ENCODE peak calls at places on chromosomes 7 and 10, in ten cellular contexts. One of them, this sample, is unnamed. For H3K4me1 and H3K9me3, the result is how much of the 10 kb centered on the place peaks cover.

GRCh38 chr7:155276032-155276799 is 21.5 kb upstream of the INSIG1 start:
- DNase-seq in upper lobe of right lung: peak
- DNase-seq in tibial nerve: no peak
- DNase-seq in psoas muscle: no peak
- DNase-seq in neuronal stem cell: no peak
- DNase-seq in colonic mucosa: no peak
- DNase-seq in stomach: no peak
- DNase-seq in SJSA1: no peak
- DNase-seq in lower lobe of right lung: no peak
- DNase-seq in breast epithelium: no peak
- DNase-seq in this sample: no peak

GRCh38 chr7:84663224-84663623 is 468.6 kb upstream of the SEMA3A start:
- DNase-seq in upper lobe of right lung: no peak
- DNase-seq in tibial nerve: no peak
- DNase-seq in psoas muscle: no peak
- DNase-seq in neuronal stem cell: no peak
- DNase-seq in colonic mucosa: no peak
- DNase-seq in stomach: no peak
- DNase-seq in SJSA1: no peak
- DNase-seq in lower lobe of right lung: no peak
- DNase-seq in breast epithelium: no peak
- DNase-seq in this sample: no peak

GRCh38 chr7:11707606-11708193 is 124.3 kb downstream of the THSD7A start:
- DNase-seq in upper lobe of right lung: no peak
- DNase-seq in tibial nerve: no peak
- DNase-seq in psoas muscle: no peak
- DNase-seq in neuronal stem cell: no peak
- DNase-seq in colonic mucosa: no peak
- DNase-seq in stomach: no peak
- DNase-seq in SJSA1: no peak
- DNase-seq in lower lobe of right lung: no peak
- DNase-seq in breast epithelium: no peak
- DNase-seq in this sample: no peak

GRCh38 chr7:114409750-114410149 is 4.9 kb upstream of the FOXP2 start:
- DNase-seq in upper lobe of right lung: no peak
- DNase-seq in tibial nerve: no peak
- DNase-seq in psoas muscle: no peak
- DNase-seq in neuronal stem cell: no peak
- DNase-seq in colonic mucosa: no peak
- DNase-seq in stomach: no peak
- DNase-seq in SJSA1: no peak
- DNase-seq in lower lobe of right lung: no peak
- DNase-seq in breast epithelium: no peak
- DNase-seq in this sample: no peak

GRCh38 chr10:119058005-119058404 is 22.6 kb downstream of the EIF3A start:
- DNase-seq in upper lobe of right lung: no peak
- DNase-seq in tibial nerve: no peak
- DNase-seq in psoas muscle: no peak
- DNase-seq in neuronal stem cell: no peak
- DNase-seq in colonic mucosa: no peak
- DNase-seq in stomach: no peak
- DNase-seq in SJSA1: no peak
- DNase-seq in lower lobe of right lung: no peak
- DNase-seq in breast epithelium: no peak
- DNase-seq in this sample: no peak

GRCh38 chr7:99561735-99562051 is 3.3 kb downstream of the ZNF655 start:
- DNase-seq in upper lobe of right lung: no peak
- DNase-seq in tibial nerve: no peak
- DNase-seq in psoas muscle: no peak
- DNase-seq in neuronal stem cell: no peak
- DNase-seq in colonic mucosa: no peak
- DNase-seq in stomach: no peak
- DNase-seq in SJSA1: no peak
- DNase-seq in lower lobe of right lung: no peak
- DNase-seq in breast epithelium: no peak
- DNase-seq in this sample: no peak

GRCh38 chr10:124322191-124322980 is 96.3 kb downstream of the OAT start:
- DNase-seq in upper lobe of right lung: peak
- DNase-seq in tibial nerve: no peak
- DNase-seq in psoas muscle: no peak
- DNase-seq in neuronal stem cell: no peak
- DNase-seq in colonic mucosa: no peak
- DNase-seq in stomach: no peak
- DNase-seq in SJSA1: peak
- DNase-seq in lower lobe of right lung: no peak
- DNase-seq in breast epithelium: peak
- DNase-seq in this sample: no peak

GRCh38 chr10:98516352-98516751 is 69.6 kb upstream of the HPS1 start:
- DNase-seq in upper lobe of right lung: no peak
- DNase-seq in tibial nerve: no peak
- DNase-seq in psoas muscle: no peak
- DNase-seq in neuronal stem cell: no peak
- DNase-seq in colonic mucosa: no peak
- DNase-seq in stomach: no peak
- DNase-seq in SJSA1: no peak
- DNase-seq in lower lobe of right lung: no peak
- DNase-seq in breast epithelium: no peak
- DNase-seq in this sample: no peak

GRCh38 chr7:95893484-95893883 is 121.1 kb downstream of the DYNC1I1 start:
- DNase-seq in upper lobe of right lung: no peak
- DNase-seq in tibial nerve: no peak
- DNase-seq in psoas muscle: no peak
- DNase-seq in neuronal stem cell: no peak
- DNase-seq in colonic mucosa: no peak
- DNase-seq in stomach: no peak
- DNase-seq in SJSA1: no peak
- DNase-seq in lower lobe of right lung: no peak
- DNase-seq in breast epithelium: no peak
- DNase-seq in this sample: no peak

GRCh38 chr10:130141460-130141859 is 5.3 kb downstream of the GLRX3 start:
- DNase-seq in upper lobe of right lung: no peak
- DNase-seq in tibial nerve: no peak
- DNase-seq in psoas muscle: no peak
- DNase-seq in neuronal stem cell: no peak
- DNase-seq in colonic mucosa: no peak
- DNase-seq in stomach: no peak
- DNase-seq in SJSA1: no peak
- DNase-seq in lower lobe of right lung: no peak
- DNase-seq in breast epithelium: no peak
- DNase-seq in this sample: no peak

GRCh38 chr10:126384269-126384873 is 3.9 kb downstream of the ADAM12 start:
- DNase-seq in upper lobe of right lung: no peak
- DNase-seq in tibial nerve: no peak
- DNase-seq in psoas muscle: no peak
- DNase-seq in neuronal stem cell: no peak
- DNase-seq in colonic mucosa: no peak
- DNase-seq in stomach: no peak
- DNase-seq in SJSA1: no peak
- DNase-seq in lower lobe of right lung: no peak
- DNase-seq in breast epithelium: no peak
- DNase-seq in this sample: no peak
- H3K4me3 ChIP-seq in upper lobe of right lung: no peak
- H3K4me3 ChIP-seq in tibial nerve: no peak
- H3K4me3 ChIP-seq in psoas muscle: no peak
- H3K4me3 ChIP-seq in neuronal stem cell: no peak
- H3K4me3 ChIP-seq in colonic mucosa: no peak
- H3K4me3 ChIP-seq in stomach: no peak
- H3K4me3 ChIP-seq in SJSA1: no peak
- H3K4me3 ChIP-seq in lower lobe of right lung: no peak
- H3K4me3 ChIP-seq in breast epithelium: no peak
- H3K4me3 ChIP-seq in this sample: no peak

GRCh38 chr7:23530355-23530754 is 1.4 kb downstream of the TRA2A start:
- DNase-seq in upper lobe of right lung: no peak
- DNase-seq in tibial nerve: no peak
- DNase-seq in psoas muscle: no peak
- DNase-seq in neuronal stem cell: no peak
- DNase-seq in colonic mucosa: peak
- DNase-seq in stomach: no peak
- DNase-seq in SJSA1: no peak
- DNase-seq in lower lobe of right lung: no peak
- DNase-seq in breast epithelium: peak
- DNase-seq in this sample: no peak

GRCh38 chr7:23533160-23533559 is 1.4 kb upstream of the TRA2A start:
- DNase-seq in upper lobe of right lung: no peak
- DNase-seq in tibial nerve: no peak
- DNase-seq in psoas muscle: no peak
- DNase-seq in neuronal stem cell: no peak
- DNase-seq in colonic mucosa: no peak
- DNase-seq in stomach: no peak
- DNase-seq in SJSA1: no peak
- DNase-seq in lower lobe of right lung: no peak
- DNase-seq in breast epithelium: no peak
- DNase-seq in this sample: no peak

GRCh38 chr7:23531794-23532489 is at the start of gene TRA2A:
- DNase-seq in upper lobe of right lung: peak
- DNase-seq in tibial nerve: peak
- DNase-seq in psoas muscle: peak
- DNase-seq in neuronal stem cell: peak
- DNase-seq in colonic mucosa: peak
- DNase-seq in stomach: peak
- DNase-seq in SJSA1: peak
- DNase-seq in lower lobe of right lung: peak
- DNase-seq in breast epithelium: peak
- DNase-seq in this sample: peak

GRCh38 chr7:23529262-23529859 is 2.4 kb downstream of the TRA2A start:
- DNase-seq in upper lobe of right lung: no peak
- DNase-seq in tibial nerve: no peak
- DNase-seq in psoas muscle: no peak
- DNase-seq in neuronal stem cell: no peak
- DNase-seq in colonic mucosa: no peak
- DNase-seq in stomach: no peak
- DNase-seq in SJSA1: no peak
- DNase-seq in lower lobe of right lung: no peak
- DNase-seq in breast epithelium: no peak
- DNase-seq in this sample: no peak

DNA sequence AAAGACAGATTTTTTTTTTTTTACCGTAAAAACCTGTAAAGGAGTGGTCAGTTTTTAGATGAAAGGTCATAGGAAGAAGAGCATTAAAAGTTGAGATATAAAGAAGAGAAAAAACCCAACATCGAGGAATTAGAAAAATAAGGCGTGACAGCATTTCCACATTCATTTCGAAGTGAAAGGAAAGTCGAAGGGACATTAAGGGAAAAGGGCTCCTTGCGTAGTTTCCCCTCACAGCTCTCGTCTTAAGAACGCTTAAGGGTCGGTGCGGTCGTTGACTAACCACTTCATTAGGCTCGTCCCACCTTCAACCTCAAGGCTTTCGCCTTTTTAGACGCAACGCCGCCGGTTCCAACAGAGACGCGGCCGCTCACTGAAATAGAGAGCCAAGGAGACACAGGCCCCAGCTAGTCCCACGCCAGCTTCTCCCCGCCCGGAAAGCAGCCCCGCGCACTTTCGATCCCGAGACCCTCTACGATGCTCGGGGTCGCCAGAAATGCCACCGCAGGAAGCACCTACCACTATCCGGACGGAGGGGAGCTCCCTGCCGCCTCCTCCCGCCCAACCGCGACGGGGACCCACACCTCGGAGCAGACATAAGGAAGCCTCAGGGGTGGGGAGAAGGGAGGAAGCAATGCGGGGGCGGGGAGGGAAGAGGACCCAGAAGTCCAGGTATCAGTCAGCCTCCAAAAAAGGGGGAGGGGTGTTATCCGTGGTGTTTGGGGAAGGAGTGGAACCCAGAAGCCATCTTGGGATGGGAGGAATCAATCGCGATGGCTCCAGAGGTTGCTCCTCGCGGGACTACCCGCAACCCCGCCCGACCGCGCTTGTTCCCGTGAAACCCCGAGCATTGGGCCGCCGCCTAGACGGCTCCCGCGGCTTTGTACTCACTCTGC is 634 bp downstream of the TRA2A start:
- DNase-seq in upper lobe of right lung: peak
- DNase-seq in tibial nerve: peak
- DNase-seq in psoas muscle: peak
- DNase-seq in neuronal stem cell: peak
- DNase-seq in colonic mucosa: peak
- DNase-seq in stomach: peak
- DNase-seq in SJSA1: peak
- DNase-seq in lower lobe of right lung: peak
- DNase-seq in breast epithelium: peak
- DNase-seq in this sample: peak
- H3K4me1 ChIP-seq in upper lobe of right lung: under half
- H3K4me1 ChIP-seq in tibial nerve: under half
- H3K4me1 ChIP-seq in psoas muscle: under half
- H3K4me1 ChIP-seq in neuronal stem cell: under half
- H3K4me1 ChIP-seq in colonic mucosa: under half
- H3K4me1 ChIP-seq in stomach: under half
- H3K4me1 ChIP-seq in SJSA1: under half
- H3K4me1 ChIP-seq in lower lobe of right lung: half or more
- H3K4me1 ChIP-seq in breast epithelium: under half
- H3K4me1 ChIP-seq in this sample: under half

DNA sequence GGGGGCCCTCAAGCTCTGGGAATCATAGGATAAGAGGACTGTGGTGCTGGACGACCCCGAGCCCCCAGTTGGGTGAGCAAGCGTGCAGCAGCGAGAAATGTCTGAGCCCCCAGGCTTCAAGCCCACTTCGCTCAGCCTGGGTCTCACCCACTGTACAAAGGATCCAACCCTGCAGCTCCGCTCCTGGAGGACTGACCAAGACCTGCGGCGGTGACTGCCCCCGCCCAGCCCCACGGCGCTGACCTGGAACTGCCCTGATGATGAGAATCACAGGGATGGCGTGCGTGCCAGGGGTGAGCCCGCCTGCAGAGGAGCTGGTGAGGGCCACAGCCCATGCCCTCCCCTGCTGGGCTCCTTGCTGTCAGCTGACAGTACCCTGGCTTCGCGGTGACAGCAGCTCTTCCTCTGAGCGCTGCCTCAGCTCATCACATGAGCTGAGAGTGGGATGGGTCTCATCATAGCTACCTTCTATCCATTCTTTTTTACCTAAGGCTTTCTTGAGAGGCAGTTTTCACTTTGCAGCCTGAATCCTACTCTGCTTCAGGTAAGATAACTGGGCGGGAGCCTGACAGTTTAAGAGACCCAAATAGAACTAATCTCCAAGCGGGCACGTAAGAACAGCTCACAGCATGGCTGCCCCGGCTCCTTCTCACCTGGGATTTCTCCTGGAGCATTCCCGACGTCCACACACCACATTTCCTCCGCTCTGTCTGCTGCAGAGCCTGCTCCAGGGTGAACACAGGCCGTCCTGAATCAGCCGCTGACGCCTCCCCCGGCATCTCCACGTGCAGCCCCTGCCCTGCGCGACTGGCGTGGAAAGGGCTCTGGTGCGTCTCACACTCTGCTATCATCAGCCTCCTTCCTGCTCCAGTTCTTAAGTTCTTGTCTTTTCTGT is 329.9 kb downstream of the PTPRN2 start:
- DNase-seq in upper lobe of right lung: peak
- DNase-seq in tibial nerve: no peak
- DNase-seq in psoas muscle: peak
- DNase-seq in neuronal stem cell: no peak
- DNase-seq in colonic mucosa: no peak
- DNase-seq in stomach: no peak
- DNase-seq in SJSA1: no peak
- DNase-seq in lower lobe of right lung: no peak
- DNase-seq in breast epithelium: no peak
- DNase-seq in this sample: no peak
- H3K9me3 ChIP-seq in upper lobe of right lung: under half
- H3K9me3 ChIP-seq in tibial nerve: under half
- H3K9me3 ChIP-seq in psoas muscle: under half
- H3K9me3 ChIP-seq in neuronal stem cell: under half
- H3K9me3 ChIP-seq in colonic mucosa: under half
- H3K9me3 ChIP-seq in stomach: under half
- H3K9me3 ChIP-seq in SJSA1: under half
- H3K9me3 ChIP-seq in lower lobe of right lung: under half
- H3K9me3 ChIP-seq in breast epithelium: under half
- H3K9me3 ChIP-seq in this sample: under half

GRCh38 chr10:59079386-59080226 is 96.8 kb upstream of the PHYHIPL start:
- DNase-seq in upper lobe of right lung: no peak
- DNase-seq in tibial nerve: no peak
- DNase-seq in psoas muscle: no peak
- DNase-seq in neuronal stem cell: no peak
- DNase-seq in colonic mucosa: no peak
- DNase-seq in stomach: no peak
- DNase-seq in SJSA1: no peak
- DNase-seq in lower lobe of right lung: no peak
- DNase-seq in breast epithelium: no peak
- DNase-seq in this sample: no peak
- H3K4me3 ChIP-seq in upper lobe of right lung: no peak
- H3K4me3 ChIP-seq in tibial nerve: no peak
- H3K4me3 ChIP-seq in psoas muscle: no peak
- H3K4me3 ChIP-seq in neuronal stem cell: no peak
- H3K4me3 ChIP-seq in colonic mucosa: no peak
- H3K4me3 ChIP-seq in stomach: no peak
- H3K4me3 ChIP-seq in SJSA1: no peak
- H3K4me3 ChIP-seq in lower lobe of right lung: no peak
- H3K4me3 ChIP-seq in breast epithelium: no peak
- H3K4me3 ChIP-seq in this sample: no peak